ENCODE peak calls at places on chromosome 10, in five cellular contexts. V is ACHN, F is T-helper 9 cell, E is KBM-7, M is ovary. G is an unnamed sample.

GRCh38 chr10:66747451-66747850 is 178.4 kb upstream of the LRRTM3 start:
- DNase-seq in V (peak), F (no peak), E (no peak), M (no peak), G (no peak)

GRCh38 chr10:115525141-115525540 is 432.0 kb downstream of the ATRNL1 start:
- DNase-seq in V (no peak), F (no peak), E (no peak), M (no peak), G (no peak)

GRCh38 chr10:96747734-96748550 is 27.6 kb upstream of the PIK3AP1 start:
- DNase-seq in V (no peak), F (no peak), E (peak), M (no peak), G (no peak)

GRCh38 chr10:113161061-113161460 is 211.0 kb downstream of the TCF7L2 start:
- DNase-seq in V (no peak), F (no peak), E (no peak), M (no peak), G (no peak)

GRCh38 chr10:46220872-46221538 is 65.8 kb upstream of the ANTXRL start:
- DNase-seq in V (no peak), F (no peak), E (no peak), M (no peak), G (no peak)

GRCh38 chr10:124903119-124903518 is 38.8 kb upstream of the ZRANB1 start:
- DNase-seq in V (no peak), F (no peak), E (no peak), M (peak), G (no peak)

GRCh38 chr10:101835406-101835805 is 8.2 kb downstream of the KCNIP2 start:
- DNase-seq in V (no peak), F (no peak), E (no peak), M (no peak), G (no peak)

GRCh38 chr10:47309403-47310089 is 9.5 kb downstream of the GDF10 start:
- DNase-seq in V (peak), F (no peak), E (no peak), M (no peak), G (no peak)

GRCh38 chr10:49083256-49083655 is 32.1 kb downstream of the VSTM4 start:
- DNase-seq in V (no peak), F (no peak), E (no peak), M (peak), G (no peak)

GRCh38 chr10:132551093-132551807 is 13.7 kb downstream of the INPP5A start:
- DNase-seq in V (no peak), F (no peak), E (peak), M (peak), G (peak)

GRCh38 chr10:43880160-43880559 is 231.5 kb upstream of the ZNF32 start:
- DNase-seq in V (no peak), F (no peak), E (no peak), M (peak), G (no peak)

GRCh38 chr10:44462338-44462914 is 77.5 kb upstream of the CXCL12 start:
- DNase-seq in V (no peak), F (no peak), E (no peak), M (no peak), G (no peak)

GRCh38 chr10:103765981-103766380 is 89.4 kb downstream of the SH3PXD2A start:
- DNase-seq in V (peak), F (peak), E (no peak), M (no peak), G (peak)

GRCh38 chr10:80924063-80924952 is 386.6 kb downstream of the SH2D4B start:
- DNase-seq in V (peak), F (no peak), E (peak), M (peak), G (no peak)

GRCh38 chr10:129568562-129569344 is 101.7 kb downstream of the MGMT start:
- DNase-seq in V (no peak), F (no peak), E (no peak), M (no peak), G (no peak)

GRCh38 chr10:109025187-109025586 is 898.1 kb downstream of the XPNPEP1 start:
- DNase-seq in V (no peak), F (no peak), E (peak), M (no peak), G (no peak)

GRCh38 chr10:20006169-20006870 is 190.1 kb downstream of the PLXDC2 start:
- DNase-seq in V (no peak), F (no peak), E (no peak), M (no peak), G (no peak)

GRCh38 chr10:116254422-116255152 is 18.4 kb downstream of the GFRA1 start:
- DNase-seq in V (no peak), F (no peak), E (no peak), M (no peak), G (no peak)

GRCh38 chr10:14084875-14085274 is 245.8 kb downstream of the FRMD4A start:
- DNase-seq in V (peak), F (no peak), E (no peak), M (no peak), G (no peak)

GRCh38 chr10:3720228-3721019 is 64.6 kb downstream of the KLF6 start:
- DNase-seq in V (no peak), F (no peak), E (peak), M (no peak), G (no peak)

GRCh38 chr10:102115775-102116174 is 4.4 kb downstream of the LDB1 start:
- DNase-seq in V (no peak), F (no peak), E (peak), M (no peak), G (no peak)

GRCh38 chr10:2108496-2108895 is 371.2 kb upstream of the ADARB2 start:
- DNase-seq in V (no peak), F (no peak), E (no peak), M (no peak), G (no peak)

GRCh38 chr10:43114743-43115611 is 23.3 kb upstream of the CSGALNACT2 start:
- DNase-seq in V (no peak), F (no peak), E (no peak), M (no peak), G (no peak)

GRCh38 chr10:90413196-90413595 is 444.6 kb downstream of the HTR7 start:
- DNase-seq in V (no peak), F (no peak), E (no peak), M (no peak), G (no peak)

GRCh38 chr10:72223743-72224101 is 7.6 kb upstream of the ASCC1 start:
- DNase-seq in V (no peak), F (no peak), E (no peak), M (peak), G (no peak)

GRCh38 chr10:551489-552252 is 137.8 kb downstream of the DIP2C start:
- DNase-seq in V (no peak), F (no peak), E (no peak), M (no peak), G (no peak)

GRCh38 chr10:86022906-86023305 is 343.7 kb downstream of the GRID1 start:
- DNase-seq in V (no peak), F (no peak), E (no peak), M (no peak), G (no peak)

GRCh38 chr10:5071411-5072198 is 22.6 kb upstream of the AKR1C3 start:
- DNase-seq in V (peak), F (no peak), E (peak), M (peak), G (no peak)

GRCh38 chr10:126930506-126931458 is 25.6 kb downstream of the DOCK1 start:
- DNase-seq in V (no peak), F (no peak), E (no peak), M (no peak), G (no peak)

GRCh38 chr10:112202561-112203241 is 19.1 kb upstream of the GPAM start:
- DNase-seq in V (peak), F (no peak), E (no peak), M (no peak), G (no peak)

GRCh38 chr10:20276127-20276979 is 460.1 kb downstream of the PLXDC2 start:
- DNase-seq in V (no peak), F (no peak), E (no peak), M (no peak), G (no peak)

GRCh38 chr10:110356628-110357245 is 52.0 kb upstream of the SMNDC1 start:
- DNase-seq in V (peak), F (peak), E (peak), M (peak), G (no peak)

GRCh38 chr10:78952686-78953085 is 116.1 kb upstream of the ZMIZ1 start:
- DNase-seq in V (no peak), F (no peak), E (no peak), M (peak), G (no peak)

G was measured in natural killer cell.